ENCODE peak calls at places on chromosomes 2 and 18, in eight cellular contexts. T is NCI-H748 treated with DMSO at 0.1 percent for 48 hours; E is Calu3; P is SK-N-SH; S is tibial artery; Z is stimulated activated CD4-positive, alpha-beta T cell treated with anti-CD3 and anti-CD28 coated beads, TNF-alpha, amount 100 ng/mL, for 48 hours; X is GM04504; R is mucosa of gallbladder. Q is an unnamed sample.

GRCh38 chr2:98029718-98030222 is 34.0 kb upstream of the TMEM131 start:
- DNase-seq in S (no peak), Z (no peak), P (no peak), R (no peak), X (no peak), T (no peak), E (no peak), Q (no peak)

GRCh38 chr2:18899725-18900124 is 310.4 kb upstream of the NT5C1B start:
- DNase-seq in R (no peak), P (no peak), X (no peak), T (no peak), S (peak), E (no peak), Z (no peak), Q (no peak)

GRCh38 chr18:49846718-49847470 is 33.6 kb upstream of the ACAA2 start:
- DNase-seq in Z (no peak), E (no peak), X (no peak), P (no peak), S (no peak), R (no peak), T (no peak), Q (no peak)

GRCh38 chr2:146844226-146844990 is 1000.4 kb upstream of the ACVR2A start:
- DNase-seq in Z (no peak), X (no peak), S (no peak), P (no peak), E (no peak), R (no peak), T (no peak), Q (peak)

GRCh38 chr2:183608747-183609146 is 484.5 kb downstream of the NUP35 start:
- DNase-seq in E (no peak), S (no peak), T (no peak), R (no peak), P (no peak), X (no peak), Z (no peak), Q (no peak)

GRCh38 chr2:217105733-217106649 is 246.1 kb upstream of the TNP1 start:
- DNase-seq in P (no peak), S (peak), E (peak), T (no peak), R (peak), Z (no peak), X (peak), Q (peak)

GRCh38 chr2:73091164-73091563 is 19.7 kb upstream of the SFXN5 start:
- DNase-seq in S (no peak), Z (no peak), E (no peak), R (peak), X (no peak), T (no peak), P (no peak), Q (no peak)

GRCh38 chr2:192011196-192011595 is 164.3 kb upstream of the CAVIN2 start:
- DNase-seq in E (no peak), P (no peak), S (no peak), X (no peak), T (no peak), Z (no peak), R (no peak), Q (no peak)

GRCh38 chr2:159807183-159808037 is 9.4 kb upstream of the CD302 start:
- DNase-seq in S (peak), E (peak), T (peak), Z (no peak), R (no peak), P (peak), X (peak), Q (no peak)